ENCODE peak calls at places on chromosomes 7 and 10, in eight cellular contexts. E is CD4-positive, alpha-beta T cell; W is H54; A is neural crest cell; F is H9; K is GM23338; S is SW480; T is HS-5. M is an unnamed sample.

GRCh38 chr10:110779489-110779888 is 92.2 kb upstream of the PDCD4 start:
- DNase-seq in F (no peak), A (no peak), S (no peak), W (no peak), K (no peak), T (no peak), E (no peak), M (no peak)

GRCh38 chr10:102596506-102596971 is 47.7 kb upstream of the TRIM8 start:
- DNase-seq in S (peak; percentile 71), A (no peak), E (no peak), K (peak; percentile 88), T (no peak), F (peak; percentile 81), W (peak; percentile 65), M (peak; percentile 61)

GRCh38 chr10:75108684-75109458 is 2.6 kb upstream of the SAMD8 start:
- DNase-seq in W (peak; percentile 84), F (peak; percentile 80), T (no peak), S (peak; percentile 44), E (no peak), A (peak; percentile 58), K (peak; percentile 82), M (no peak)

GRCh38 chr7:2662273-2663120 is 25.5 kb upstream of the AMZ1 start:
- DNase-seq in K (no peak), F (no peak), W (no peak), T (no peak), S (no peak), E (no peak), A (no peak), M (no peak)

GRCh38 chr7:13050703-13051102 is 363.3 kb downstream of the ARL4A start:
- DNase-seq in A (no peak), K (no peak), T (peak; percentile 85), S (no peak), E (no peak), W (no peak), F (no peak), M (no peak)

GRCh38 chr7:82481499-82482097 is 38.0 kb upstream of the CACNA2D1 start:
- DNase-seq in S (peak; percentile 45), E (no peak), T (peak; percentile 2), A (no peak), W (peak; percentile 2), F (no peak), K (peak; percentile 58), M (no peak)

GRCh38 chr10:26780793-26781601 is 79.8 kb downstream of the ABI1 start:
- DNase-seq in W (peak; percentile 47), S (peak; percentile 3), A (no peak), E (no peak), F (peak; percentile 74), K (peak; percentile 73), T (peak; percentile 65), M (peak; percentile 38)

GRCh38 chr7:100894860-100895700 is 608 bp downstream of the ACHE start:
- DNase-seq in K (peak; percentile 93), F (peak; percentile 80), T (no peak), S (no peak), W (no peak), E (peak; percentile 54), A (peak; percentile 87), M (no peak)

GRCh38 chr10:36559990-36560389 is 565.4 kb upstream of the ANKRD30A start:
- DNase-seq in F (no peak), W (no peak), S (no peak), T (no peak), K (no peak), A (no peak), E (no peak), M (no peak)

GRCh38 chr7:131365876-131366275 is 38.2 kb downstream of the MKLN1 start:
- DNase-seq in K (no peak), S (no peak), F (no peak), T (no peak), A (no peak), E (no peak), W (no peak), M (no peak)

GRCh38 chr7:40200791-40201190 is 66.0 kb downstream of the SUGCT start:
- DNase-seq in A (no peak), S (no peak), E (no peak), T (no peak), K (no peak), F (no peak), W (no peak), M (no peak)

GRCh38 chr7:134280508-134280907 is 36.2 kb downstream of the SLC35B4 start:
- DNase-seq in K (no peak), S (no peak), A (no peak), E (no peak), F (no peak), T (no peak), W (no peak), M (no peak)

GRCh38 chr10:96857613-96858012 is 25.5 kb downstream of the LCOR start:
- DNase-seq in A (no peak), F (no peak), K (no peak), S (no peak), W (no peak), E (no peak), T (no peak), M (no peak)

GRCh38 chr10:84540617-84541288 is 212.4 kb downstream of the CCSER2 start:
- DNase-seq in S (no peak), W (peak; percentile 76), A (peak; percentile 84), E (peak; percentile 55), F (peak; percentile 88), T (no peak), K (peak; percentile 91), M (no peak)

GRCh38 chr10:130012129-130012528 is 48.1 kb upstream of the EBF3 start:
- DNase-seq in F (no peak), S (no peak), W (no peak), T (no peak), K (no peak), A (no peak), E (no peak), M (no peak)

GRCh38 chr10:69241575-69241974 is 21.4 kb downstream of the HKDC1 start:
- DNase-seq in K (no peak), T (no peak), E (no peak), F (no peak), S (no peak), W (peak; percentile 40), A (no peak), M (no peak)

GRCh38 chr10:14751576-14752330 is 22.9 kb downstream of the FAM107B start:
- DNase-seq in E (no peak), F (no peak), K (peak; percentile 24), S (no peak), A (no peak), W (no peak), T (no peak), M (peak; percentile 5)

GRCh38 chr7:16669581-16669980 is 23.6 kb downstream of the BZW2 start:
- DNase-seq in F (no peak), A (no peak), W (no peak), T (peak; percentile 28), K (no peak), E (no peak), S (no peak), M (no peak)

GRCh38 chr7:155405399-155406318 is 52.3 kb upstream of the EN2 start:
- DNase-seq in A (no peak), T (no peak), W (no peak), F (peak; percentile 40), K (peak; percentile 50), S (no peak), E (no peak), M (no peak)

GRCh38 chr7:132251327-132251659 is 325.0 kb downstream of the PLXNA4 start:
- DNase-seq in F (peak; percentile 44), E (no peak), S (peak; percentile 51), T (no peak), W (no peak), A (peak; percentile 32), K (peak; percentile 48), M (no peak)

GRCh38 chr7:27155816-27156507 is 513 bp downstream of the HOXA7 start:
- DNase-seq in E (no peak), K (peak; percentile 54), F (peak; percentile 55), A (no peak), S (peak; percentile 67), W (no peak), T (no peak), M (no peak)

GRCh38 chr10:62740885-62741284 is 63.6 kb upstream of the ADO start:
- DNase-seq in K (no peak), A (no peak), W (no peak), S (no peak), F (no peak), T (no peak), E (no peak), M (no peak)

GRCh38 chr7:116924741-116925140 is 28.6 kb upstream of the ST7 start:
- DNase-seq in S (no peak), E (no peak), K (no peak), F (no peak), W (no peak), T (no peak), A (no peak), M (no peak)

GRCh38 chr7:124457841-124458240 is 307.8 kb downstream of the GPR37 start:
- DNase-seq in F (no peak), E (no peak), S (no peak), A (no peak), K (no peak), W (no peak), T (no peak), M (no peak)

GRCh38 chr7:150848111-150848510 is 4.2 kb upstream of the AOC1 start:
- DNase-seq in E (no peak), S (no peak), K (no peak), F (peak; percentile 18), T (no peak), A (no peak), W (no peak), M (no peak)

GRCh38 chr10:129039406-129040345 is 427.4 kb upstream of the MGMT start:
- DNase-seq in E (no peak), A (no peak), W (no peak), K (no peak), S (no peak), T (no peak), F (no peak), M (no peak)

M was measured in iPS DF 19.7.